ENCODE peak calls at places on chromosomes 4 and X, in five cellular contexts. One of them, this sample, is unnamed.

GRCh38 chrX:110944793-110945466 is 149.3 kb upstream of the CHRDL1 start:
- DNase-seq in dorsolateral prefrontal cortex: peak; percentile 43
- DNase-seq in H9: peak; percentile 56
- DNase-seq in NB4: no peak
- DNase-seq in IMR-90: no peak
- DNase-seq in this sample: no peak

GRCh38 chr4:18934197-18934596 is 912.6 kb upstream of the LCORL start:
- DNase-seq in dorsolateral prefrontal cortex: no peak
- DNase-seq in NB4: peak; percentile 7
- DNase-seq in H9: no peak
- DNase-seq in IMR-90: no peak
- DNase-seq in this sample: no peak

GRCh38 chrX:125382148-125382628 is 62.5 kb downstream of the TEX13C start:
- DNase-seq in H9: peak; percentile 35
- DNase-seq in IMR-90: no peak
- DNase-seq in NB4: no peak
- DNase-seq in dorsolateral prefrontal cortex: no peak
- DNase-seq in this sample: no peak

GRCh38 chr4:105088110-105088879 is 58.4 kb upstream of the TET2 start:
- DNase-seq in H9: peak; percentile 48
- DNase-seq in dorsolateral prefrontal cortex: no peak
- DNase-seq in IMR-90: peak; percentile 98
- DNase-seq in NB4: peak; percentile 54
- DNase-seq in this sample: no peak

GRCh38 chr4:186554485-186554884 is 882 bp downstream of the MTNR1A start:
- DNase-seq in dorsolateral prefrontal cortex: no peak
- DNase-seq in NB4: no peak
- DNase-seq in H9: peak; percentile 78
- DNase-seq in IMR-90: no peak
- DNase-seq in this sample: no peak

GRCh38 chrX:74551934-74552333 is 62.5 kb downstream of the RLIM start:
- DNase-seq in H9: no peak
- DNase-seq in dorsolateral prefrontal cortex: no peak
- DNase-seq in NB4: no peak
- DNase-seq in IMR-90: no peak
- DNase-seq in this sample: no peak

GRCh38 chr4:77852892-77853495 is 9.6 kb upstream of the MRPL1 start:
- DNase-seq in IMR-90: no peak
- DNase-seq in dorsolateral prefrontal cortex: no peak
- DNase-seq in H9: no peak
- DNase-seq in NB4: peak; percentile 82
- DNase-seq in this sample: no peak

GRCh38 chr4:89164400-89164799 is 53.1 kb downstream of the TIGD2 start:
- DNase-seq in dorsolateral prefrontal cortex: no peak
- DNase-seq in NB4: no peak
- DNase-seq in IMR-90: no peak
- DNase-seq in H9: no peak
- DNase-seq in this sample: no peak

GRCh38 chr4:76716020-76716419 is 181.9 kb downstream of the SOWAHB start:
- DNase-seq in H9: no peak
- DNase-seq in dorsolateral prefrontal cortex: no peak
- DNase-seq in IMR-90: no peak
- DNase-seq in NB4: no peak
- DNase-seq in this sample: no peak

GRCh38 chr4:8076023-8076422 is 82.6 kb downstream of the ABLIM2 start:
- DNase-seq in H9: no peak
- DNase-seq in NB4: no peak
- DNase-seq in IMR-90: no peak
- DNase-seq in dorsolateral prefrontal cortex: no peak
- DNase-seq in this sample: no peak

GRCh38 chrX:69179380-69179911 is 14.2 kb upstream of the PJA1 start:
- DNase-seq in dorsolateral prefrontal cortex: peak; percentile 85
- DNase-seq in H9: peak; percentile 56
- DNase-seq in NB4: no peak
- DNase-seq in IMR-90: peak; percentile 29
- DNase-seq in this sample: no peak

GRCh38 chr4:144820115-144820514 is 174.2 kb downstream of the HHIP start:
- DNase-seq in dorsolateral prefrontal cortex: no peak
- DNase-seq in IMR-90: peak; percentile 11
- DNase-seq in H9: no peak
- DNase-seq in NB4: no peak
- DNase-seq in this sample: no peak

GRCh38 chrX:39815621-39816020 is 282.1 kb downstream of the BCOR start:
- DNase-seq in H9: peak; percentile 56
- DNase-seq in NB4: peak; percentile 85
- DNase-seq in IMR-90: peak; percentile 7
- DNase-seq in dorsolateral prefrontal cortex: no peak
- DNase-seq in this sample: no peak

GRCh38 chr4:3729188-3729884 is 36.8 kb upstream of the ADRA2C start:
- DNase-seq in dorsolateral prefrontal cortex: no peak
- DNase-seq in NB4: no peak
- DNase-seq in IMR-90: peak; percentile 61
- DNase-seq in H9: no peak
- DNase-seq in this sample: no peak

GRCh38 chr4:122584517-122584916 is 36.3 kb downstream of the IL21 start:
- DNase-seq in H9: no peak
- DNase-seq in IMR-90: peak; percentile 82
- DNase-seq in dorsolateral prefrontal cortex: no peak
- DNase-seq in NB4: peak; percentile 26
- DNase-seq in this sample: no peak

GRCh38 chr4:24565054-24565453 is 19.3 kb downstream of the DHX15 start:
- DNase-seq in IMR-90: no peak
- DNase-seq in dorsolateral prefrontal cortex: no peak
- DNase-seq in H9: no peak
- DNase-seq in NB4: no peak
- DNase-seq in this sample: no peak

GRCh38 chrX:34197946-34198345 is 65.8 kb upstream of the FAM47A start:
- DNase-seq in H9: no peak
- DNase-seq in NB4: no peak
- DNase-seq in IMR-90: no peak
- DNase-seq in dorsolateral prefrontal cortex: no peak
- DNase-seq in this sample: no peak

GRCh38 chr4:40322853-40323252 is 12.3 kb upstream of the CHRNA9 start:
- DNase-seq in IMR-90: no peak
- DNase-seq in NB4: no peak
- DNase-seq in H9: no peak
- DNase-seq in dorsolateral prefrontal cortex: no peak
- DNase-seq in this sample: no peak

GRCh38 chr4:73127839-73128448 is 58.4 kb upstream of the COX18 start:
- DNase-seq in IMR-90: peak; percentile 5
- DNase-seq in dorsolateral prefrontal cortex: no peak
- DNase-seq in H9: no peak
- DNase-seq in NB4: peak; percentile 22
- DNase-seq in this sample: no peak

GRCh38 chr4:86329431-86329830 is 30.4 kb downstream of the MAPK10 start:
- DNase-seq in NB4: no peak
- DNase-seq in dorsolateral prefrontal cortex: no peak
- DNase-seq in H9: no peak
- DNase-seq in IMR-90: no peak
- DNase-seq in this sample: no peak

GRCh38 chr4:19999775-20000414 is 251.8 kb upstream of the SLIT2 start:
- DNase-seq in dorsolateral prefrontal cortex: no peak
- DNase-seq in IMR-90: no peak
- DNase-seq in H9: no peak
- DNase-seq in NB4: no peak
- DNase-seq in this sample: no peak

GRCh38 chr4:36758779-36759178 is 477.4 kb downstream of the DTHD1 start:
- DNase-seq in dorsolateral prefrontal cortex: no peak
- DNase-seq in H9: peak; percentile 48
- DNase-seq in IMR-90: no peak
- DNase-seq in NB4: no peak
- DNase-seq in this sample: no peak

GRCh38 chr4:94452476-94453300 is 946 bp downstream of the PDLIM5 start:
- DNase-seq in dorsolateral prefrontal cortex: peak; percentile 51
- DNase-seq in NB4: peak; percentile 54
- DNase-seq in IMR-90: peak; percentile 82
- DNase-seq in H9: peak; percentile 78
- DNase-seq in this sample: peak; percentile 72

GRCh38 chrX:4550018-4550417 is 836.6 kb upstream of the PRKX start:
- DNase-seq in NB4: peak; percentile 11
- DNase-seq in IMR-90: no peak
- DNase-seq in dorsolateral prefrontal cortex: no peak
- DNase-seq in H9: peak; percentile 60
- DNase-seq in this sample: no peak

GRCh38 chr4:15805583-15806517 is 27.7 kb downstream of the CD38 start:
- DNase-seq in H9: peak; percentile 46
- DNase-seq in NB4: peak; percentile 84
- DNase-seq in dorsolateral prefrontal cortex: no peak
- DNase-seq in IMR-90: peak; percentile 63
- DNase-seq in this sample: no peak

GRCh38 chrX:136574548-136574947 is 42.5 kb downstream of the VGLL1 start:
- DNase-seq in H9: no peak
- DNase-seq in IMR-90: no peak
- DNase-seq in NB4: no peak
- DNase-seq in dorsolateral prefrontal cortex: no peak
- DNase-seq in this sample: no peak

GRCh38 chr4:57442834-57443291 is 332.7 kb upstream of the IGFBP7 start:
- DNase-seq in dorsolateral prefrontal cortex: no peak
- DNase-seq in IMR-90: peak; percentile 13
- DNase-seq in H9: peak; percentile 75
- DNase-seq in NB4: peak; percentile 53
- DNase-seq in this sample: no peak

GRCh38 chr4:129808242-129808641 is 712.3 kb downstream of the C4orf33 start:
- DNase-seq in IMR-90: no peak
- DNase-seq in dorsolateral prefrontal cortex: no peak
- DNase-seq in H9: no peak
- DNase-seq in NB4: no peak
- DNase-seq in this sample: no peak

GRCh38 chr4:37389967-37390580 is 145.5 kb downstream of the NWD2 start:
- DNase-seq in IMR-90: peak; percentile 41
- DNase-seq in NB4: peak; percentile 78
- DNase-seq in H9: no peak
- DNase-seq in dorsolateral prefrontal cortex: no peak
- DNase-seq in this sample: no peak

GRCh38 chr4:157572951-157573350 is 352.4 kb downstream of the GRIA2 start:
- DNase-seq in H9: no peak
- DNase-seq in NB4: no peak
- DNase-seq in IMR-90: no peak
- DNase-seq in dorsolateral prefrontal cortex: no peak
- DNase-seq in this sample: no peak

GRCh38 chrX:10612215-10612614 is 8.2 kb downstream of the MID1 start:
- DNase-seq in NB4: no peak
- DNase-seq in dorsolateral prefrontal cortex: no peak
- DNase-seq in H9: no peak
- DNase-seq in IMR-90: peak; percentile 84
- DNase-seq in this sample: no peak

DNA sequence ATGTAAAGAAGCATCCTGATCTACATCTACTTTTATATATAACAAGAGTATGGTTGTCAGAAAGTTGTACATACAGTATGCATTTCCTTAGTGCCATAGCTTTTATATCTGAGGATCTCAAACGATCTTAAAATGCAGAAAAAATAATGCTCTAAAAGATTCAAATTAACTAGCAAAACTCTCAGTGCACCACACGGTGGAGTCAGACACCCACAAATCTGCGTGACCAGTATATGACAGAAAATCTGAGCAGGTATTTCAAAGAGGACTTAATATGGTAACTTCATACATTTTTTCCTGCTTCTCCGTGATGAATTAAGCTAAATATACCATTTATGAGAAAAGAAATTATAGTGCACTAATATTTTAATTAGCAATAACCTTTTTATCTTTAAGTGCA is 803.0 kb downstream of the DMD start:
- DNase-seq in IMR-90: no peak
- DNase-seq in dorsolateral prefrontal cortex: no peak
- DNase-seq in NB4: peak; percentile 20
- DNase-seq in H9: no peak
- DNase-seq in this sample: no peak
- TF ChIP-seq CTCF in IMR-90: peak; percentile 13
- TF ChIP-seq CTCF in dorsolateral prefrontal cortex: peak; percentile 36
- TF ChIP-seq CTCF in NB4: no peak
- TF ChIP-seq CTCF in H9: peak; percentile 51
- TF ChIP-seq CTCF in this sample: peak; percentile 61

GRCh38 chrX:154980330-154981115 is 42.0 kb downstream of the F8 start:
- DNase-seq in NB4: peak; percentile 79
- DNase-seq in dorsolateral prefrontal cortex: peak; percentile 53
- DNase-seq in IMR-90: peak; percentile 49
- DNase-seq in H9: peak; percentile 70
- DNase-seq in this sample: peak; percentile 70
- TF ChIP-seq CTCF in NB4: peak; percentile 40
- TF ChIP-seq CTCF in dorsolateral prefrontal cortex: peak; percentile 73
- TF ChIP-seq CTCF in IMR-90: peak; percentile 74
- TF ChIP-seq CTCF in H9: peak; percentile 75
- TF ChIP-seq CTCF in this sample: peak; percentile 78

GRCh38 chr4:56183344-56183959 is 203.8 kb downstream of the AASDH start:
- DNase-seq in NB4: peak; percentile 22
- DNase-seq in H9: peak; percentile 44
- DNase-seq in IMR-90: no peak
- DNase-seq in dorsolateral prefrontal cortex: no peak
- DNase-seq in this sample: no peak
- TF ChIP-seq CTCF in NB4: no peak
- TF ChIP-seq CTCF in H9: peak; percentile 11
- TF ChIP-seq CTCF in IMR-90: no peak
- TF ChIP-seq CTCF in dorsolateral prefrontal cortex: no peak
- TF ChIP-seq CTCF in this sample: no peak

GRCh38 chr4:139761461-139761860 is 95.8 kb downstream of the MGST2 start:
- DNase-seq in H9: no peak
- DNase-seq in dorsolateral prefrontal cortex: no peak
- DNase-seq in IMR-90: peak; percentile 23
- DNase-seq in NB4: peak; percentile 67
- DNase-seq in this sample: no peak
- TF ChIP-seq CTCF in H9: peak; percentile 63
- TF ChIP-seq CTCF in dorsolateral prefrontal cortex: no peak
- TF ChIP-seq CTCF in IMR-90: peak; percentile 30
- TF ChIP-seq CTCF in NB4: peak; percentile 34
- TF ChIP-seq CTCF in this sample: peak; percentile 64

GRCh38 chr4:139562839-139563238 is 6.8 kb upstream of the SETD7 start:
- DNase-seq in H9: no peak
- DNase-seq in NB4: no peak
- DNase-seq in dorsolateral prefrontal cortex: no peak
- DNase-seq in IMR-90: no peak
- DNase-seq in this sample: no peak

GRCh38 chr4:139563515-139563914 is 7.5 kb upstream of the SETD7 start:
- DNase-seq in H9: no peak
- DNase-seq in NB4: no peak
- DNase-seq in IMR-90: no peak
- DNase-seq in dorsolateral prefrontal cortex: no peak
- DNase-seq in this sample: no peak

GRCh38 chr4:139562067-139562684 is 6.2 kb upstream of the SETD7 start:
- DNase-seq in IMR-90: no peak
- DNase-seq in H9: no peak
- DNase-seq in dorsolateral prefrontal cortex: no peak
- DNase-seq in NB4: no peak
- DNase-seq in this sample: no peak

GRCh38 chr4:139568206-139568969 is 12.4 kb upstream of the SETD7 start:
- DNase-seq in IMR-90: no peak
- DNase-seq in NB4: no peak
- DNase-seq in H9: peak; percentile 50
- DNase-seq in dorsolateral prefrontal cortex: no peak
- DNase-seq in this sample: no peak

GRCh38 chr4:139564502-139564901 is 8.5 kb upstream of the SETD7 start:
- DNase-seq in NB4: peak; percentile 30
- DNase-seq in IMR-90: no peak
- DNase-seq in H9: no peak
- DNase-seq in dorsolateral prefrontal cortex: no peak
- DNase-seq in this sample: no peak
- TF ChIP-seq CTCF in NB4: no peak
- TF ChIP-seq CTCF in IMR-90: no peak
- TF ChIP-seq CTCF in H9: peak; percentile 45
- TF ChIP-seq CTCF in dorsolateral prefrontal cortex: no peak
- TF ChIP-seq CTCF in this sample: no peak